ENCODE peak calls at places on chromosomes 16 and 17, in nine cellular contexts. One of them, this sample, is unnamed.
A peak's percentile ranks its signal among the peaks of the same experiment; 100 is the strongest.

GRCh38 chr17:71180801-71181385 is 939.9 kb upstream of the SOX9 start:
- DNase-seq in activated naive CD4-positive, alpha-beta T cell treated with Interleukin-2 at 50 U/mL for 16 hours: no peak
- DNase-seq in AG08396: peak; percentile 28
- DNase-seq in RCC 7860: peak; percentile 28
- DNase-seq in left lobe of liver: no peak
- DNase-seq in astrocyte of the hippocampus: peak; percentile 64
- DNase-seq in GM12891: no peak
- DNase-seq in ELF-1: no peak
- DNase-seq in thoracic aorta: no peak
- DNase-seq in this sample: no peak

GRCh38 chr17:69314246-69315030 is 12.5 kb downstream of the ABCA5 start:
- DNase-seq in activated naive CD4-positive, alpha-beta T cell treated with Interleukin-2 at 50 U/mL for 16 hours: no peak
- DNase-seq in AG08396: no peak
- DNase-seq in RCC 7860: no peak
- DNase-seq in left lobe of liver: no peak
- DNase-seq in astrocyte of the hippocampus: peak; percentile 6
- DNase-seq in GM12891: no peak
- DNase-seq in ELF-1: no peak
- DNase-seq in thoracic aorta: no peak
- DNase-seq in this sample: no peak

GRCh38 chr16:83403751-83404150 is 404.0 kb upstream of the HSBP1 start:
- DNase-seq in activated naive CD4-positive, alpha-beta T cell treated with Interleukin-2 at 50 U/mL for 16 hours: no peak
- DNase-seq in AG08396: no peak
- DNase-seq in RCC 7860: peak; percentile 48
- DNase-seq in left lobe of liver: no peak
- DNase-seq in astrocyte of the hippocampus: peak; percentile 21
- DNase-seq in GM12891: no peak
- DNase-seq in ELF-1: no peak
- DNase-seq in thoracic aorta: no peak
- DNase-seq in this sample: peak; percentile 68

GRCh38 chr16:89009343-89010209 is 32.6 kb upstream of the CBFA2T3 start:
- DNase-seq in activated naive CD4-positive, alpha-beta T cell treated with Interleukin-2 at 50 U/mL for 16 hours: peak; percentile 17
- DNase-seq in AG08396: no peak
- DNase-seq in RCC 7860: no peak
- DNase-seq in left lobe of liver: no peak
- DNase-seq in astrocyte of the hippocampus: peak; percentile 42
- DNase-seq in GM12891: no peak
- DNase-seq in ELF-1: peak; percentile 40
- DNase-seq in thoracic aorta: no peak
- DNase-seq in this sample: no peak

GRCh38 chr16:53220585-53220984 is 165.8 kb downstream of the CHD9 start:
- DNase-seq in activated naive CD4-positive, alpha-beta T cell treated with Interleukin-2 at 50 U/mL for 16 hours: no peak
- DNase-seq in AG08396: peak; percentile 13
- DNase-seq in RCC 7860: no peak
- DNase-seq in left lobe of liver: no peak
- DNase-seq in astrocyte of the hippocampus: peak; percentile 25
- DNase-seq in GM12891: no peak
- DNase-seq in ELF-1: no peak
- DNase-seq in thoracic aorta: no peak
- DNase-seq in this sample: no peak

GRCh38 chr16:15647615-15648014 is 2.4 kb upstream of the NDE1 start:
- DNase-seq in activated naive CD4-positive, alpha-beta T cell treated with Interleukin-2 at 50 U/mL for 16 hours: no peak
- DNase-seq in AG08396: no peak
- DNase-seq in RCC 7860: no peak
- DNase-seq in left lobe of liver: no peak
- DNase-seq in astrocyte of the hippocampus: no peak
- DNase-seq in GM12891: no peak
- DNase-seq in ELF-1: no peak
- DNase-seq in thoracic aorta: no peak
- DNase-seq in this sample: no peak

GRCh38 chr17:62899349-62899748 is 66.7 kb upstream of the TANC2 start:
- DNase-seq in activated naive CD4-positive, alpha-beta T cell treated with Interleukin-2 at 50 U/mL for 16 hours: no peak
- DNase-seq in AG08396: no peak
- DNase-seq in RCC 7860: peak; percentile 33
- DNase-seq in left lobe of liver: no peak
- DNase-seq in astrocyte of the hippocampus: no peak
- DNase-seq in GM12891: no peak
- DNase-seq in ELF-1: no peak
- DNase-seq in thoracic aorta: no peak
- DNase-seq in this sample: no peak

GRCh38 chr16:3214904-3215600 is 19.9 kb downstream of the ZNF200 start:
- DNase-seq in activated naive CD4-positive, alpha-beta T cell treated with Interleukin-2 at 50 U/mL for 16 hours: peak; percentile 9
- DNase-seq in AG08396: no peak
- DNase-seq in RCC 7860: no peak
- DNase-seq in left lobe of liver: no peak
- DNase-seq in astrocyte of the hippocampus: no peak
- DNase-seq in GM12891: no peak
- DNase-seq in ELF-1: no peak
- DNase-seq in thoracic aorta: no peak
- DNase-seq in this sample: no peak